ENCODE peak calls at places on chromosomes 1 and 21, in six cellular contexts. One of them, this sample, is unnamed.

GRCh38 chr1:200296091-200296661 is 113.7 kb downstream of the ZNF281 start:
- DNase-seq in GM12891: no peak
- DNase-seq in H1: no peak
- DNase-seq in GM12878: no peak
- DNase-seq in HepG2: peak; percentile 84
- DNase-seq in K562: no peak
- DNase-seq in this sample: no peak

GRCh38 chr1:36160949-36161485 is 5.1 kb downstream of the MAP7D1 start:
- DNase-seq in GM12891: no peak
- DNase-seq in H1: no peak
- DNase-seq in GM12878: no peak
- DNase-seq in HepG2: no peak
- DNase-seq in K562: peak; percentile 72
- DNase-seq in this sample: peak; percentile 66

GRCh38 chr1:17696417-17697301 is 58.5 kb upstream of the ACTL8 start:
- DNase-seq in GM12891: no peak
- DNase-seq in H1: peak; percentile 17
- DNase-seq in GM12878: no peak
- DNase-seq in HepG2: no peak
- DNase-seq in K562: peak; percentile 17
- DNase-seq in this sample: no peak

GRCh38 chr1:159040206-159040605 is 30.5 kb downstream of the IFI16 start:
- DNase-seq in GM12891: no peak
- DNase-seq in H1: no peak
- DNase-seq in GM12878: no peak
- DNase-seq in HepG2: no peak
- DNase-seq in K562: no peak
- DNase-seq in this sample: no peak

GRCh38 chr1:212238552-212238951 is 46.7 kb upstream of the PPP2R5A start:
- DNase-seq in GM12891: no peak
- DNase-seq in H1: no peak
- DNase-seq in GM12878: no peak
- DNase-seq in HepG2: no peak
- DNase-seq in K562: no peak
- DNase-seq in this sample: no peak

GRCh38 chr1:243268284-243268653 is 12.4 kb downstream of the SDCCAG8 start:
- DNase-seq in GM12891: no peak
- DNase-seq in H1: no peak
- DNase-seq in GM12878: no peak
- DNase-seq in HepG2: no peak
- DNase-seq in K562: no peak
- DNase-seq in this sample: no peak

GRCh38 chr1:110778821-110779220 is 94.1 kb upstream of the CD53 start:
- DNase-seq in GM12891: no peak
- DNase-seq in H1: no peak
- DNase-seq in GM12878: no peak
- DNase-seq in HepG2: no peak
- DNase-seq in K562: no peak
- DNase-seq in this sample: no peak

GRCh38 chr1:171909711-171910110 is 68.4 kb downstream of the DNM3 start:
- DNase-seq in GM12891: no peak
- DNase-seq in H1: peak; percentile 36
- DNase-seq in GM12878: no peak
- DNase-seq in HepG2: no peak
- DNase-seq in K562: no peak
- DNase-seq in this sample: no peak

GRCh38 chr1:58402444-58402843 is 144.1 kb downstream of the OMA1 start:
- DNase-seq in GM12891: no peak
- DNase-seq in H1: no peak
- DNase-seq in GM12878: no peak
- DNase-seq in HepG2: no peak
- DNase-seq in K562: no peak
- DNase-seq in this sample: no peak

GRCh38 chr1:232880354-232880753 is 70.1 kb upstream of the NTPCR start:
- DNase-seq in GM12891: no peak
- DNase-seq in H1: peak; percentile 25
- DNase-seq in GM12878: no peak
- DNase-seq in HepG2: peak; percentile 5
- DNase-seq in K562: peak; percentile 47
- DNase-seq in this sample: no peak

GRCh38 chr1:2213576-2214505 is 14.3 kb upstream of the SKI start:
- DNase-seq in GM12891: no peak
- DNase-seq in H1: no peak
- DNase-seq in GM12878: no peak
- DNase-seq in HepG2: no peak
- DNase-seq in K562: no peak
- DNase-seq in this sample: no peak

GRCh38 chr1:166952002-166952746 is 23.2 kb downstream of the ILDR2 start:
- DNase-seq in GM12891: no peak
- DNase-seq in H1: no peak
- DNase-seq in GM12878: no peak
- DNase-seq in HepG2: peak; percentile 32
- DNase-seq in K562: no peak
- DNase-seq in this sample: no peak

GRCh38 chr1:235703516-235703915 is 53.9 kb upstream of the GNG4 start:
- DNase-seq in GM12891: no peak
- DNase-seq in H1: no peak
- DNase-seq in GM12878: no peak
- DNase-seq in HepG2: no peak
- DNase-seq in K562: no peak
- DNase-seq in this sample: no peak

GRCh38 chr1:232439011-232439410 is 190.9 kb downstream of the SIPA1L2 start:
- DNase-seq in GM12891: no peak
- DNase-seq in H1: no peak
- DNase-seq in GM12878: no peak
- DNase-seq in HepG2: no peak
- DNase-seq in K562: no peak
- DNase-seq in this sample: no peak

GRCh38 chr1:33654267-33654832 is 181.9 kb downstream of the ZSCAN20 start:
- DNase-seq in GM12891: no peak
- DNase-seq in H1: no peak
- DNase-seq in GM12878: no peak
- DNase-seq in HepG2: no peak
- DNase-seq in K562: no peak
- DNase-seq in this sample: no peak

GRCh38 chr1:55257958-55258357 is 42.8 kb upstream of the USP24 start:
- DNase-seq in GM12891: no peak
- DNase-seq in H1: no peak
- DNase-seq in GM12878: peak; percentile 45
- DNase-seq in HepG2: no peak
- DNase-seq in K562: peak; percentile 34
- DNase-seq in this sample: no peak

GRCh38 chr1:247865416-247865815 is 8.4 kb downstream of the TRIM58 start:
- DNase-seq in GM12891: no peak
- DNase-seq in H1: no peak
- DNase-seq in GM12878: no peak
- DNase-seq in HepG2: no peak
- DNase-seq in K562: no peak
- DNase-seq in this sample: no peak

GRCh38 chr21:22871692-22872091 is 1873.5 kb downstream of the NCAM2 start:
- DNase-seq in GM12891: no peak
- DNase-seq in H1: no peak
- DNase-seq in GM12878: no peak
- DNase-seq in HepG2: no peak
- DNase-seq in K562: no peak
- DNase-seq in this sample: no peak

GRCh38 chr21:39867198-39867650 is at the start of gene PCP4:
- DNase-seq in GM12891: peak; percentile 35
- DNase-seq in H1: peak; percentile 78
- DNase-seq in GM12878: no peak
- DNase-seq in HepG2: peak; percentile 7
- DNase-seq in K562: peak; percentile 71
- DNase-seq in this sample: no peak

GRCh38 chr1:208154040-208154439 is 90.1 kb downstream of the PLXNA2 start:
- DNase-seq in GM12891: no peak
- DNase-seq in H1: no peak
- DNase-seq in GM12878: no peak
- DNase-seq in HepG2: no peak
- DNase-seq in K562: no peak
- DNase-seq in this sample: no peak

GRCh38 chr1:41537788-41538351 is 53.4 kb upstream of the EDN2 start:
- DNase-seq in GM12891: no peak
- DNase-seq in H1: no peak
- DNase-seq in GM12878: no peak
- DNase-seq in HepG2: no peak
- DNase-seq in K562: no peak
- DNase-seq in this sample: no peak

GRCh38 chr1:175591083-175591743 is 152.2 kb downstream of the TNR start:
- DNase-seq in GM12891: no peak
- DNase-seq in H1: no peak
- DNase-seq in GM12878: no peak
- DNase-seq in HepG2: no peak
- DNase-seq in K562: peak; percentile 54
- DNase-seq in this sample: no peak

GRCh38 chr1:228210076-228210651 is 2.3 kb downstream of the OBSCN start:
- DNase-seq in GM12891: no peak
- DNase-seq in H1: no peak
- DNase-seq in GM12878: no peak
- DNase-seq in HepG2: no peak
- DNase-seq in K562: no peak
- DNase-seq in this sample: no peak

GRCh38 chr1:211596418-211597181 is 17.6 kb upstream of the SLC30A1 start:
- DNase-seq in GM12891: no peak
- DNase-seq in H1: no peak
- DNase-seq in GM12878: no peak
- DNase-seq in HepG2: no peak
- DNase-seq in K562: no peak
- DNase-seq in this sample: no peak

GRCh38 chr1:74463301-74463988 is 49.0 kb downstream of the LRRC53 start:
- DNase-seq in GM12891: no peak
- DNase-seq in H1: no peak
- DNase-seq in GM12878: peak; percentile 9
- DNase-seq in HepG2: no peak
- DNase-seq in K562: no peak
- DNase-seq in this sample: no peak

GRCh38 chr1:160685266-160685665 is 26.4 kb downstream of the CD48 start:
- DNase-seq in GM12891: no peak
- DNase-seq in H1: no peak
- DNase-seq in GM12878: no peak
- DNase-seq in HepG2: no peak
- DNase-seq in K562: no peak
- DNase-seq in this sample: no peak

GRCh38 chr1:25998075-25998761 is 355 bp upstream of the PAFAH2 start:
- DNase-seq in GM12891: peak; percentile 84
- DNase-seq in H1: peak; percentile 97
- DNase-seq in GM12878: peak; percentile 99
- DNase-seq in HepG2: peak; percentile 98
- DNase-seq in K562: peak; percentile 100
- DNase-seq in this sample: peak; percentile 83
- TF ChIP-seq POLR2A in GM12891: no peak
- TF ChIP-seq POLR2A in H1: no peak
- TF ChIP-seq POLR2A in GM12878: no peak
- TF ChIP-seq POLR2A in HepG2: no peak
- TF ChIP-seq POLR2A in K562: peak; percentile 59
- TF ChIP-seq POLR2A in this sample: no peak

GRCh38 chr1:156126043-156126700 is 11.7 kb downstream of the LMNA start:
- DNase-seq in GM12891: no peak
- DNase-seq in H1: no peak
- DNase-seq in GM12878: no peak
- DNase-seq in HepG2: peak; percentile 40
- DNase-seq in K562: peak; percentile 88
- DNase-seq in this sample: no peak
- TF ChIP-seq POLR2AphosphoS5 in GM12891: no peak
- TF ChIP-seq POLR2AphosphoS5 in H1: peak; percentile 18
- TF ChIP-seq POLR2AphosphoS5 in GM12878: peak; percentile 44
- TF ChIP-seq POLR2AphosphoS5 in HepG2: no peak
- TF ChIP-seq POLR2AphosphoS5 in K562: no peak
- TF ChIP-seq POLR2AphosphoS5 in this sample: no peak

GRCh38 chr1:222466150-222466865 is 81.6 kb downstream of the HHIPL2 start:
- DNase-seq in GM12891: no peak
- DNase-seq in H1: no peak
- DNase-seq in GM12878: no peak
- DNase-seq in HepG2: peak; percentile 66
- DNase-seq in K562: no peak
- DNase-seq in this sample: no peak
- TF ChIP-seq TAF1 in GM12891: no peak
- TF ChIP-seq TAF1 in H1: no peak
- TF ChIP-seq TAF1 in GM12878: no peak
- TF ChIP-seq TAF1 in HepG2: no peak
- TF ChIP-seq TAF1 in K562: no peak
- TF ChIP-seq TAF1 in this sample: no peak

DNA sequence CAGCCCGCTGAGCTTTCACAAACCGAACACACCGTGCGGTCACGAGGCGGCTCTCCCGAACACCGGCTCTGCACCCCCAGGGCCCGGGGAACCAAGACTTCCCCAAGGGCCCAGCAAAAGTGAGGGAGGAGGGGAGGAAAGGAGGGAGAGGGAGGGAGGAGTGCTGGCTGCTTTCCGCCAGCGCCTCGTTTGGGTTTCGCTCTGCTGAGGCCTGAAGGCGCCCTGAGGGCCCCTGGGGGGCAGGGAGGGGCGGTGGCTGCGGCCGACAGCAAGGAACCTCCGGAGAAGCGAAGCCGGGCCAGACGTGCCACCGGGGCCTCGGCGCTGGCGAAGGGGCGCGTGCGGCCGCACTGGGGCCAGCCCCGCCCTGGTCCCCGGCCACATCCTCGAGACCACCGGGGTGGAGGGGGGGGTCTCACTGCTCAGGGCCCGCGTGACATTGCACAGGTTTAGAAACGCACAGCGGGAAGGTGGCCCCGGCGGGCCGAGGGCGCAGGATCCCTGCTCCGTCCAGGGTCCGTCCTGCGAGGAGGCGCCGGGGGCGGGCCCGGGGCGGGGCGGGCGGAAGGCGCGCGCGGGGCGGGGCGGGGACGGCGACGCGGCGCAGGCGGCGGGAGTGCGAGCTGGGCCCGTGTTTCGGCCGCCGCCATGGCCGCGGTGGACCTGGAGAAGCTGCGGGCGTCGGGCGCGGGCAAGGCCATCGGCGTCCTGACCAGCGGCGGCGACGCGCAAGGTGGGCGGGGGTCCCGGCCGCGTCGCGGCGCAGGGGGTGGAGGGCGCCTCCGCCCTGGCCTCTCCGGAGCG is at the start of gene PFKL:
- DNase-seq in GM12891: peak; percentile 95
- DNase-seq in H1: peak; percentile 29
- DNase-seq in GM12878: peak; percentile 59
- DNase-seq in HepG2: peak; percentile 24
- DNase-seq in K562: peak; percentile 80
- DNase-seq in this sample: peak; percentile 94
- TF ChIP-seq POLR2A in GM12891: peak; percentile 41
- TF ChIP-seq POLR2A in H1: no peak
- TF ChIP-seq POLR2A in GM12878: peak; percentile 79
- TF ChIP-seq POLR2A in HepG2: peak; percentile 49
- TF ChIP-seq POLR2A in K562: no peak
- TF ChIP-seq POLR2A in this sample: peak; percentile 48

This sample was measured in GM12892.